ENCODE peak calls at places on chromosomes 1 and 21, in ten cellular contexts. N is GM20000, S is stomach, Z is IMR-90, H is cardiac muscle cell, T is Calu3, A is progenitor cell of endocrine pancreas, X is cardiac fibroblast, J is bronchial epithelial cell, O is right atrium auricular region. C is an unnamed sample.

GRCh38 chr1:88175120-88175630 is 508.9 kb upstream of the PKN2 start:
- DNase-seq in H (no peak), T (no peak), X (no peak), J (no peak), O (no peak), S (no peak), Z (no peak), N (no peak), A (no peak), C (no peak)

GRCh38 chr1:184166495-184166894 is 115.0 kb downstream of the TSEN15 start:
- DNase-seq in H (no peak), A (no peak), T (no peak), S (no peak), X (no peak), N (no peak), J (no peak), Z (no peak), O (no peak), C (no peak)

GRCh38 chr1:100881687-100882086 is 13.0 kb downstream of the EXTL2 start:
- DNase-seq in X (no peak), O (no peak), J (no peak), S (no peak), H (no peak), Z (no peak), A (no peak), T (no peak), N (no peak), C (no peak)

GRCh38 chr1:117512728-117513321 is 93.0 kb upstream of the TENT5C start:
- DNase-seq in J (peak; percentile 29), N (no peak), A (no peak), O (no peak), T (no peak), X (peak; percentile 44), Z (peak; percentile 40), H (peak; percentile 57), S (no peak), C (no peak)

GRCh38 chr21:33362044-33362555 is 37.3 kb downstream of the IFNAR1 start:
- DNase-seq in S (peak; percentile 50), A (no peak), H (no peak), T (no peak), X (no peak), J (peak; percentile 53), O (no peak), N (no peak), Z (no peak), C (no peak)

GRCh38 chr1:218874313-218874712 is 299.4 kb upstream of the LYPLAL1 start:
- DNase-seq in H (peak; percentile 96), N (no peak), O (no peak), Z (peak; percentile 94), J (peak; percentile 97), X (peak; percentile 93), T (peak; percentile 52), A (no peak), S (no peak), C (no peak)

GRCh38 chr21:29077651-29078090 is 4.2 kb upstream of the CCT8 start:
- DNase-seq in H (peak; percentile 58), A (no peak), J (peak; percentile 33), O (no peak), T (no peak), S (no peak), X (peak; percentile 46), Z (peak; percentile 48), N (peak; percentile 47), C (no peak)

GRCh38 chr21:31198575-31198974 is 145.5 kb downstream of the TIAM1 start:
- DNase-seq in O (peak; percentile 18), T (peak; percentile 9), X (peak; percentile 75), J (peak; percentile 54), N (peak; percentile 33), S (no peak), H (peak; percentile 75), Z (peak; percentile 62), A (no peak), C (no peak)

GRCh38 chr1:210293191-210293607 is 35.5 kb upstream of the HHAT start:
- DNase-seq in N (no peak), J (no peak), X (peak; percentile 90), O (peak; percentile 86), Z (peak; percentile 1), S (peak; percentile 53), T (no peak), H (peak; percentile 92), A (no peak), C (no peak)

GRCh38 chr1:210294991-210295773 is 33.5 kb upstream of the HHAT start:
- DNase-seq in A (no peak), Z (no peak), J (peak; percentile 47), N (no peak), T (no peak), H (peak; percentile 52), X (peak; percentile 52), S (no peak), O (peak; percentile 84), C (peak; percentile 47)

GRCh38 chr1:210291088-210291487 is 37.6 kb upstream of the HHAT start:
- DNase-seq in X (no peak), A (no peak), O (no peak), S (no peak), H (peak; percentile 21), J (no peak), Z (no peak), N (no peak), T (no peak), C (no peak)

GRCh38 chr1:210291786-210292275 is 36.9 kb upstream of the HHAT start:
- DNase-seq in J (no peak), A (no peak), H (peak; percentile 40), T (no peak), X (no peak), N (no peak), O (no peak), S (no peak), Z (no peak), C (peak; percentile 12)

GRCh38 chr1:210292276-210292851 is 36.3 kb upstream of the HHAT start:
- DNase-seq in O (peak; percentile 64), X (peak; percentile 8), H (no peak), A (peak; percentile 76), J (no peak), T (peak; percentile 92), Z (no peak), N (peak; percentile 63), S (peak; percentile 79), C (peak; percentile 45)
- TF ChIP-seq CTCF in O (peak; percentile 61), X (no peak), H (peak; percentile 14), A (peak; percentile 69), J (peak; percentile 67), T (peak; percentile 59), Z (no peak), N (peak; percentile 9), S (peak; percentile 44), C (no peak)

GRCh38 chr21:25421327-25422028 is 185.8 kb downstream of the MRPL39 start:
- DNase-seq in A (no peak), X (peak; percentile 48), H (peak; percentile 45), N (peak; percentile 33), Z (peak; percentile 68), S (peak; percentile 39), T (peak; percentile 13), J (peak; percentile 4), O (no peak), C (peak; percentile 29)
- TF ChIP-seq CTCF in A (peak; percentile 47), X (peak; percentile 50), H (peak; percentile 43), N (peak; percentile 72), Z (peak; percentile 61), S (peak; percentile 60), T (no peak), J (peak; percentile 31), O (peak; percentile 58), C (peak; percentile 51)

GRCh38 chr1:153679337-153680119 is 1.0 kb downstream of the NPR1 start:
- DNase-seq in A (peak; percentile 46), J (no peak), H (peak; percentile 33), X (peak; percentile 19), O (no peak), T (peak; percentile 28), S (no peak), Z (no peak), N (peak; percentile 54), C (peak; percentile 43)
- TF ChIP-seq CTCF in A (peak; percentile 39), J (no peak), H (peak; percentile 25), X (peak; percentile 19), O (peak; percentile 46), T (peak; percentile 47), S (peak; percentile 4), Z (no peak), N (no peak), C (peak; percentile 19)

GRCh38 chr1:38360807-38361206 is 314.2 kb upstream of the POU3F1 start:
- DNase-seq in Z (no peak), A (no peak), T (no peak), S (no peak), H (no peak), O (no peak), N (no peak), J (no peak), X (no peak), C (no peak)
- TF ChIP-seq CTCF in Z (no peak), A (no peak), T (no peak), S (no peak), H (no peak), O (no peak), N (no peak), J (no peak), X (no peak), C (no peak)

DNA sequence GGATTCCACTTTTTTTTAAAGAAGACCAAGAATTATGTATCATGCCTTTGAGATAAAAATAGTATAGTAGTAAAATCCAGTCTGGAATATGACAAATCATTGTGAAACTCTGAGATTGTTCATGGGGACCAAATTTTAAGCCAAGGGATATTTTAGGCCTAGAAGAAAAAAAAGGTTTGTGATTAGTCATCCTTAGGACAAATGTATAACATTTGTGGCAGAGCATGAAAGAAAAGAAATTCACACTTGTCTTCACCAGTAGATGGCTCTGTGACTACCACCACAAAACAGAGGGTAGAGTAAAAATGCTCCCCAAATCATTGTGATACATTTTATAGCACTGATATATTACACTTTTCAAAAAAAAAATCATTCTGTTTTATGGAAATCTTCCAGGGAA is 226.1 kb downstream of the KCTD3 start:
- DNase-seq in X (peak; percentile 63), Z (peak; percentile 94), S (no peak), T (no peak), O (no peak), H (peak; percentile 45), A (no peak), N (peak; percentile 5), J (peak; percentile 59), C (no peak)
- TF ChIP-seq CTCF in X (peak; percentile 3), Z (peak; percentile 57), S (peak; percentile 8), T (peak; percentile 28), O (no peak), H (peak; percentile 38), A (peak; percentile 43), N (no peak), J (peak; percentile 16), C (peak; percentile 17)

GRCh38 chr1:217149791-217150190 is 426.6 kb upstream of the ESRRG start:
- DNase-seq in A (no peak), J (peak; percentile 82), N (no peak), H (no peak), Z (no peak), X (no peak), S (no peak), T (no peak), O (no peak), C (no peak)

DNA sequence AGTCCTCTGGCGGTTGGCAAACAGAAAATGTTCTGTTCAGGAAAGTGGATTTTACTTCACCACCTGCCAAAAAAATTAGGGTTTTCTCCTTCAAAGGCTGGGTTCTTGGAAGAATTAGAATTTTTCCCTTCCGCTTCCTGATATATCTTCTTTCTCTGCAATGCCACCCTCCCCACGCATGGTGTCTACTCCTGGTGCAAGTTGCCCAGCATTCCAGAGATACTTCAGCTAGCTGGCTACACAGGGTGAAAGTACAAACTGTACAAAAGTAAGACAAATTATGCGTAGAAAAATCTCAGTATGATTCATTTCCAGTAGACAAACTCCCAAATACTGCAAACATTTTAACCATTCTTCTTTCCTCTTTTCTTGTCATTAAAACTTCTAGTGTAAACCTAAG is 430.1 kb upstream of the ESRRG start:
- DNase-seq in T (no peak), N (no peak), J (no peak), Z (no peak), X (no peak), S (no peak), A (no peak), H (no peak), O (no peak), C (no peak)
- TF ChIP-seq CTCF in T (no peak), N (no peak), J (no peak), Z (no peak), X (no peak), S (no peak), A (no peak), H (no peak), O (no peak), C (no peak)